ENCODE peak calls at places on chromosomes 11 and 22, in five cellular contexts. One of them, this sample, is unnamed. For H3K4me1 and H3K27me3, the result is how much of the 10 kb centered on the place peaks cover.

GRCh38 chr11:2580061-2580421 is 119.8 kb downstream of the KCNQ1OT1 start:
- DNase-seq in adipocyte: no peak
- DNase-seq in adrenal gland: peak
- DNase-seq in K562: no peak
- DNase-seq in SJSA1: peak
- DNase-seq in this sample: no peak

GRCh38 chr11:123454060-123454651 is 24.1 kb downstream of the GRAMD1B start:
- DNase-seq in adrenal gland: peak
- DNase-seq in K562: no peak
- DNase-seq in adipocyte: peak
- DNase-seq in SJSA1: no peak
- DNase-seq in this sample: no peak

GRCh38 chr11:105181100-105181499 is 41.5 kb upstream of the CARD18 start:
- DNase-seq in adrenal gland: peak
- DNase-seq in adipocyte: peak
- DNase-seq in SJSA1: peak
- DNase-seq in K562: no peak
- DNase-seq in this sample: no peak

GRCh38 chr22:30411780-30412179 is 13.8 kb upstream of the MTFP1 start:
- DNase-seq in adipocyte: no peak
- DNase-seq in SJSA1: no peak
- DNase-seq in K562: no peak
- DNase-seq in adrenal gland: no peak
- DNase-seq in this sample: no peak

GRCh38 chr11:2262301-2263011 is 7.9 kb downstream of the ASCL2 start:
- DNase-seq in adipocyte: no peak
- DNase-seq in SJSA1: peak
- DNase-seq in adrenal gland: no peak
- DNase-seq in K562: no peak
- DNase-seq in this sample: no peak

GRCh38 chr11:131447898-131448297 is 77.5 kb downstream of the NTM start:
- DNase-seq in adipocyte: no peak
- DNase-seq in adrenal gland: no peak
- DNase-seq in SJSA1: no peak
- DNase-seq in K562: no peak
- DNase-seq in this sample: no peak

GRCh38 chr11:77088236-77089003 is 14.2 kb upstream of the OMP start:
- DNase-seq in adipocyte: no peak
- DNase-seq in K562: no peak
- DNase-seq in SJSA1: no peak
- DNase-seq in adrenal gland: no peak
- DNase-seq in this sample: no peak

GRCh38 chr11:130161441-130161840 is 1.9 kb downstream of the ST14 start:
- DNase-seq in adrenal gland: no peak
- DNase-seq in SJSA1: no peak
- DNase-seq in K562: no peak
- DNase-seq in adipocyte: no peak
- DNase-seq in this sample: no peak

GRCh38 chr11:12426176-12426575 is 48.8 kb downstream of the PARVA start:
- DNase-seq in SJSA1: no peak
- DNase-seq in adipocyte: no peak
- DNase-seq in adrenal gland: no peak
- DNase-seq in K562: no peak
- DNase-seq in this sample: peak

GRCh38 chr11:59776210-59777066 is 21.3 kb downstream of the STX3 start:
- DNase-seq in K562: no peak
- DNase-seq in adrenal gland: peak
- DNase-seq in adipocyte: no peak
- DNase-seq in SJSA1: no peak
- DNase-seq in this sample: no peak

GRCh38 chr22:47484960-47485571 is 722.6 kb downstream of the TBC1D22A start:
- DNase-seq in K562: no peak
- DNase-seq in adrenal gland: no peak
- DNase-seq in SJSA1: no peak
- DNase-seq in adipocyte: no peak
- DNase-seq in this sample: no peak

GRCh38 chr11:84372366-84372765 is 1086.2 kb upstream of the CCDC90B start:
- DNase-seq in SJSA1: no peak
- DNase-seq in K562: no peak
- DNase-seq in adipocyte: no peak
- DNase-seq in adrenal gland: no peak
- DNase-seq in this sample: no peak

GRCh38 chr11:70019576-70020011 is 58.5 kb upstream of the ANO1 start:
- DNase-seq in adrenal gland: no peak
- DNase-seq in SJSA1: no peak
- DNase-seq in K562: no peak
- DNase-seq in adipocyte: peak
- DNase-seq in this sample: no peak

GRCh38 chr11:75035911-75036536 is 47.3 kb downstream of the NEU3 start:
- DNase-seq in adrenal gland: no peak
- DNase-seq in K562: no peak
- DNase-seq in adipocyte: peak
- DNase-seq in SJSA1: no peak
- DNase-seq in this sample: no peak

GRCh38 chr11:96162816-96163499 is 180.0 kb downstream of the MAML2 start:
- DNase-seq in adrenal gland: peak
- DNase-seq in K562: no peak
- DNase-seq in SJSA1: no peak
- DNase-seq in adipocyte: peak
- DNase-seq in this sample: no peak

GRCh38 chr11:21411114-21411513 is 741.7 kb downstream of the NELL1 start:
- DNase-seq in SJSA1: no peak
- DNase-seq in K562: no peak
- DNase-seq in adipocyte: no peak
- DNase-seq in adrenal gland: no peak
- DNase-seq in this sample: no peak

GRCh38 chr11:70845761-70846160 is 406.6 kb downstream of the SHANK2 start:
- DNase-seq in K562: no peak
- DNase-seq in SJSA1: no peak
- DNase-seq in adipocyte: no peak
- DNase-seq in adrenal gland: no peak
- DNase-seq in this sample: no peak

GRCh38 chr11:118435233-118435892 is 929 bp upstream of the KMT2A start:
- DNase-seq in adipocyte: peak
- DNase-seq in K562: peak
- DNase-seq in adrenal gland: peak
- DNase-seq in SJSA1: peak
- DNase-seq in this sample: no peak

GRCh38 chr11:6610591-6610990 is 1.4 kb downstream of the TAF10 start:
- DNase-seq in adipocyte: no peak
- DNase-seq in SJSA1: no peak
- DNase-seq in K562: peak
- DNase-seq in adrenal gland: no peak
- DNase-seq in this sample: peak
- H3K4me1 ChIP-seq in adipocyte: under half
- H3K4me1 ChIP-seq in SJSA1: half or more
- H3K4me1 ChIP-seq in K562: under half
- H3K4me1 ChIP-seq in adrenal gland: under half
- H3K4me1 ChIP-seq in this sample: under half

GRCh38 chr11:26851696-26852095 is 129.8 kb upstream of the SLC5A12 start:
- DNase-seq in K562: no peak
- DNase-seq in adipocyte: no peak
- DNase-seq in SJSA1: no peak
- DNase-seq in adrenal gland: no peak
- DNase-seq in this sample: no peak
- H3K27me3 ChIP-seq in K562: under half
- H3K27me3 ChIP-seq in adipocyte: under half
- H3K27me3 ChIP-seq in SJSA1: under half
- H3K27me3 ChIP-seq in adrenal gland: under half
- H3K27me3 ChIP-seq in this sample: under half

GRCh38 chr11:28596816-28597215 is 488.6 kb downstream of the METTL15 start:
- DNase-seq in SJSA1: no peak
- DNase-seq in K562: no peak
- DNase-seq in adipocyte: no peak
- DNase-seq in adrenal gland: no peak
- DNase-seq in this sample: no peak
- H3K4me1 ChIP-seq in SJSA1: under half
- H3K4me1 ChIP-seq in K562: under half
- H3K4me1 ChIP-seq in adipocyte: under half
- H3K4me1 ChIP-seq in adrenal gland: under half
- H3K4me1 ChIP-seq in this sample: under half

GRCh38 chr11:1041936-1042608 is 5.6 kb upstream of the MUC6 start:
- DNase-seq in adrenal gland: no peak
- DNase-seq in SJSA1: no peak
- DNase-seq in K562: peak
- DNase-seq in adipocyte: no peak
- DNase-seq in this sample: no peak

GRCh38 chr11:1042626-1043562 is 6.4 kb upstream of the MUC6 start:
- DNase-seq in SJSA1: no peak
- DNase-seq in K562: no peak
- DNase-seq in adrenal gland: no peak
- DNase-seq in adipocyte: no peak
- DNase-seq in this sample: no peak

GRCh38 chr11:1041471-1041870 is 5.0 kb upstream of the MUC6 start:
- DNase-seq in adipocyte: no peak
- DNase-seq in adrenal gland: no peak
- DNase-seq in K562: no peak
- DNase-seq in SJSA1: no peak
- DNase-seq in this sample: no peak

GRCh38 chr11:1044160-1044559 is 7.6 kb upstream of the MUC6 start:
- DNase-seq in K562: no peak
- DNase-seq in adrenal gland: no peak
- DNase-seq in SJSA1: no peak
- DNase-seq in adipocyte: no peak
- DNase-seq in this sample: no peak

DNA sequence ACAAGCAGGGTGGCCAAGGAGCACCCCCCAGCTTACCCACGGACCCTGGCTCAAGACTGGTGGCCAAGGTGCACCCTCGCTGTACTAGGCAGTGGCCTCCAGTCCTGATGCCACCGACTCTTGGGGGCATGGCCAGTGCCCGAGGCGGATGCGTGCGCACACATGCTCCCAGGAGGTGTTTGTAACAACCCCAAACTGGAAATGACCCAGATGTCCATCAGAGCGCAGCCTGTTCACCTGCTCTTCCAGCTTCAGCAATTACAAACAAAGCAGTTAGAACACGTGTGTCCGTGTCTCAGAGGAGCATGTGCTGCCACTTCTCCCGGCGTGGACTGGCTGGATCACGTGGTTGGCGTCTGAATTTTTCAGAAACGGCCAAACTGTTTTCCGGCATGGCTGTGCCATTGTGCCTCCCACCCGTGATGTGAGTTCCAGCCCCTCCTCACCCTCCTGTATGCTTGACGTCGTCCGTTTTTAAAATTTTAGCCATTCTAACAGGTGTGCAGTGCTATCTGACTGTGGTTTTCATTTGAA is 7.1 kb upstream of the MUC6 start:
- DNase-seq in K562: no peak
- DNase-seq in adrenal gland: no peak
- DNase-seq in adipocyte: no peak
- DNase-seq in SJSA1: no peak
- DNase-seq in this sample: no peak
- H3K27me3 ChIP-seq in K562: half or more
- H3K27me3 ChIP-seq in adrenal gland: under half
- H3K27me3 ChIP-seq in adipocyte: under half
- H3K27me3 ChIP-seq in SJSA1: under half
- H3K27me3 ChIP-seq in this sample: under half

GRCh38 chr11:19251577-19251976 is 10.8 kb upstream of the E2F8 start:
- DNase-seq in adrenal gland: no peak
- DNase-seq in adipocyte: no peak
- DNase-seq in SJSA1: no peak
- DNase-seq in K562: no peak
- DNase-seq in this sample: no peak
- H3K4me1 ChIP-seq in adrenal gland: under half
- H3K4me1 ChIP-seq in adipocyte: under half
- H3K4me1 ChIP-seq in SJSA1: under half
- H3K4me1 ChIP-seq in K562: under half
- H3K4me1 ChIP-seq in this sample: under half

This sample was measured in vagina.